ENCODE peak calls at places on chromosomes 11 and 22, in six cellular contexts. U is tibial artery, X is H1, Z is Calu3, B is GM10248, N is H9. V is an unnamed sample.

GRCh38 chr11:1780700-1781592 is 17.2 kb upstream of the CTSD start:
- DNase-seq in U (peak; percentile 72), X (no peak), Z (no peak), B (peak; percentile 20), N (peak; percentile 21), V (no peak)

GRCh38 chr11:7672960-7673723 is at the start of gene CYB5R2:
- DNase-seq in U (peak; percentile 85), X (no peak), Z (peak; percentile 77), B (peak; percentile 76), N (peak; percentile 81), V (no peak)

GRCh38 chr22:21068681-21069276 is 23.0 kb downstream of the LRRC74B start:
- DNase-seq in U (no peak), X (no peak), Z (no peak), B (no peak), N (no peak), V (no peak)

GRCh38 chr22:29710922-29711593 is 8.7 kb upstream of the CABP7 start:
- DNase-seq in U (no peak), X (no peak), Z (peak; percentile 43), B (no peak), N (no peak), V (peak; percentile 38)

GRCh38 chr22:24542641-24543040 is 12.3 kb downstream of the GUCD1 start:
- DNase-seq in U (no peak), X (no peak), Z (no peak), B (no peak), N (no peak), V (no peak)

GRCh38 chr11:86035164-86035563 is 33.7 kb downstream of the PICALM start:
- DNase-seq in U (no peak), X (no peak), Z (no peak), B (no peak), N (no peak), V (no peak)

GRCh38 chr22:28977050-28977449 is 84.6 kb downstream of the C22orf31 start:
- DNase-seq in U (no peak), X (no peak), Z (no peak), B (no peak), N (no peak), V (no peak)

GRCh38 chr11:112058103-112058502 is 15.7 kb downstream of the PIH1D2 start:
- DNase-seq in U (no peak), X (no peak), Z (no peak), B (no peak), N (no peak), V (no peak)

GRCh38 chr11:62370743-62371440 is 33.6 kb downstream of the ASRGL1 start:
- DNase-seq in U (no peak), X (no peak), Z (no peak), B (no peak), N (peak; percentile 67), V (no peak)

GRCh38 chr11:74330065-74330858 is 18.8 kb upstream of the P4HA3 start:
- DNase-seq in U (no peak), X (no peak), Z (no peak), B (no peak), N (no peak), V (peak; percentile 44)

GRCh38 chr11:67356867-67357561 is 3.7 kb upstream of the POLD4 start:
- DNase-seq in U (peak; percentile 79), X (no peak), Z (peak; percentile 78), B (peak; percentile 81), N (peak; percentile 86), V (peak; percentile 86)

GRCh38 chr11:128473631-128474030 is 113.7 kb downstream of the ETS1 start:
- DNase-seq in U (no peak), X (no peak), Z (no peak), B (no peak), N (no peak), V (no peak)

GRCh38 chr22:37549704-37550059 is 10.6 kb upstream of the CDC42EP1 start:
- DNase-seq in U (peak; percentile 90), X (no peak), Z (peak; percentile 72), B (no peak), N (no peak), V (peak; percentile 47)

GRCh38 chr11:77269484-77270123 is 31.9 kb downstream of the GDPD4 start:
- DNase-seq in U (no peak), X (no peak), Z (no peak), B (no peak), N (no peak), V (no peak)

GRCh38 chr11:9783986-9784385 is 120.1 kb downstream of the SWAP70 start:
- DNase-seq in U (no peak), X (no peak), Z (no peak), B (no peak), N (no peak), V (no peak)

GRCh38 chr22:27310966-27311665 is 490.4 kb downstream of the MN1 start:
- DNase-seq in U (no peak), X (no peak), Z (no peak), B (no peak), N (no peak), V (no peak)

GRCh38 chr11:130162733-130163132 is 3.2 kb downstream of the ST14 start:
- DNase-seq in U (no peak), X (no peak), Z (no peak), B (no peak), N (no peak), V (peak; percentile 85)

GRCh38 chr11:106463154-106463553 is 385.7 kb downstream of the AASDHPPT start:
- DNase-seq in U (no peak), X (no peak), Z (no peak), B (no peak), N (no peak), V (no peak)

GRCh38 chr22:19179472-19180048 is 1.0 kb upstream of the SLC25A1 start:
- DNase-seq in U (peak; percentile 91), X (peak; percentile 73), Z (peak; percentile 82), B (peak; percentile 84), N (peak; percentile 88), V (peak; percentile 80)

GRCh38 chr22:33438273-33438672 is 380.1 kb upstream of the SYN3 start:
- DNase-seq in U (no peak), X (no peak), Z (peak; percentile 21), B (no peak), N (no peak), V (peak; percentile 7)

GRCh38 chr11:35725880-35726279 is 63.3 kb downstream of the TRIM44 start:
- DNase-seq in U (no peak), X (no peak), Z (peak; percentile 41), B (no peak), N (no peak), V (peak; percentile 81)

GRCh38 chr22:23522642-23523251 is 57.3 kb downstream of the IGLL1 start:
- DNase-seq in U (peak; percentile 79), X (no peak), Z (peak; percentile 8), B (no peak), N (no peak), V (no peak)

GRCh38 chr11:127056338-127056971 is 55.9 kb upstream of the KIRREL3 start:
- DNase-seq in U (no peak), X (no peak), Z (no peak), B (no peak), N (no peak), V (peak; percentile 13)
- TF ChIP-seq CTCF in U (no peak), X (no peak), Z (no peak), B (no peak), N (no peak), V (no peak)

GRCh38 chr11:72780291-72781062 is 13.4 kb downstream of the STARD10 start:
- DNase-seq in U (no peak), X (no peak), Z (no peak), B (no peak), N (no peak), V (peak; percentile 18)
- TF ChIP-seq CTCF in U (no peak), X (no peak), Z (no peak), B (no peak), N (no peak), V (no peak)

GRCh38 chr11:68763926-68764657 is 12.8 kb upstream of the TESMIN start:
- DNase-seq in U (no peak), X (no peak), Z (no peak), B (no peak), N (no peak), V (no peak)
- TF ChIP-seq CTCF in U (no peak), X (peak; percentile 43), Z (no peak), B (peak; percentile 13), N (peak; percentile 53), V (no peak)

GRCh38 chr11:58963551-58964075 is 24.3 kb downstream of the GLYATL1 start:
- DNase-seq in U (no peak), X (peak; percentile 70), Z (peak; percentile 10), B (no peak), N (peak; percentile 94), V (no peak)
- TF ChIP-seq CTCF in U (no peak), X (peak; percentile 53), Z (no peak), B (no peak), N (peak; percentile 53), V (no peak)

GRCh38 chr11:69643646-69644045 is 2.7 kb downstream of the CCND1 start:
- DNase-seq in U (no peak), X (no peak), Z (no peak), B (no peak), N (no peak), V (peak; percentile 6)
- TF ChIP-seq CTCF in U (no peak), X (no peak), Z (peak; percentile 16), B (no peak), N (peak; percentile 18), V (no peak)

GRCh38 chr11:18540207-18541009 is 13.7 kb upstream of the TSG101 start:
- DNase-seq in U (no peak), X (no peak), Z (no peak), B (peak; percentile 40), N (no peak), V (peak; percentile 35)
- TF ChIP-seq CTCF in U (no peak), X (no peak), Z (no peak), B (peak; percentile 36), N (peak; percentile 57), V (peak; percentile 46)

GRCh38 chr11:107716884-107717532 is 5.2 kb upstream of the SLN start:
- DNase-seq in U (no peak), X (no peak), Z (no peak), B (no peak), N (no peak), V (no peak)
- TF ChIP-seq CTCF in U (no peak), X (no peak), Z (no peak), B (no peak), N (no peak), V (no peak)

GRCh38 chr22:41998361-41999261 is at the start of gene WBP2NL:
- DNase-seq in U (peak; percentile 81), X (no peak), Z (peak; percentile 93), B (peak; percentile 98), N (no peak), V (no peak)
- TF ChIP-seq CTCF in U (no peak), X (no peak), Z (no peak), B (no peak), N (no peak), V (no peak)

GRCh38 chr11:384511-384910 is 9.5 kb upstream of the PKP3 start:
- DNase-seq in U (no peak), X (no peak), Z (no peak), B (no peak), N (no peak), V (no peak)

GRCh38 chr11:390175-390574 is 3.8 kb upstream of the PKP3 start:
- DNase-seq in U (no peak), X (no peak), Z (no peak), B (no peak), N (peak; percentile 83), V (no peak)

GRCh38 chr11:385594-386351 is 8.2 kb upstream of the PKP3 start:
- DNase-seq in U (no peak), X (no peak), Z (no peak), B (no peak), N (no peak), V (no peak)

GRCh38 chr11:386483-386882 is 7.5 kb upstream of the PKP3 start:
- DNase-seq in U (no peak), X (no peak), Z (no peak), B (no peak), N (no peak), V (no peak)

GRCh38 chr11:387193-387793 is 6.7 kb upstream of the PKP3 start:
- DNase-seq in U (no peak), X (no peak), Z (no peak), B (no peak), N (no peak), V (no peak)
- TF ChIP-seq CTCF in U (no peak), X (no peak), Z (no peak), B (no peak), N (no peak), V (no peak)

V was measured in MCF 10A.